ENCODE peak calls at places on chromosomes 12 and 14, in eight cellular contexts. One of them, this sample, is unnamed. For H3K4me1, the result is how much of the 10 kb centered on the place peaks cover.

GRCh38 chr12:51171884-51172514 is 936 bp downstream of the TFCP2 start:
- DNase-seq in colonic mucosa: peak
- DNase-seq in CD4-positive, alpha-beta memory T cell: no peak
- DNase-seq in tibial artery: no peak
- DNase-seq in Panc1: no peak
- DNase-seq in endodermal cell: no peak
- DNase-seq in CD8-positive, alpha-beta T cell: no peak
- DNase-seq in GM12878: peak
- DNase-seq in this sample: no peak

GRCh38 chr12:27525373-27525772 is 1.4 kb downstream of the PPFIBP1 start:
- DNase-seq in colonic mucosa: peak
- DNase-seq in CD4-positive, alpha-beta memory T cell: no peak
- DNase-seq in tibial artery: peak
- DNase-seq in Panc1: no peak
- DNase-seq in endodermal cell: peak
- DNase-seq in CD8-positive, alpha-beta T cell: no peak
- DNase-seq in GM12878: no peak
- DNase-seq in this sample: no peak

GRCh38 chr12:77372469-77372868 is 307.1 kb upstream of the E2F7 start:
- DNase-seq in colonic mucosa: no peak
- DNase-seq in CD4-positive, alpha-beta memory T cell: no peak
- DNase-seq in tibial artery: no peak
- DNase-seq in Panc1: no peak
- DNase-seq in endodermal cell: no peak
- DNase-seq in CD8-positive, alpha-beta T cell: no peak
- DNase-seq in GM12878: no peak
- DNase-seq in this sample: no peak

GRCh38 chr12:58812229-58812628 is 108.1 kb downstream of the LRIG3 start:
- DNase-seq in colonic mucosa: no peak
- DNase-seq in CD4-positive, alpha-beta memory T cell: no peak
- DNase-seq in tibial artery: no peak
- DNase-seq in Panc1: no peak
- DNase-seq in endodermal cell: no peak
- DNase-seq in CD8-positive, alpha-beta T cell: no peak
- DNase-seq in GM12878: no peak
- DNase-seq in this sample: no peak

GRCh38 chr14:81423504-81423903 is 23.4 kb upstream of the STON2 start:
- DNase-seq in colonic mucosa: no peak
- DNase-seq in CD4-positive, alpha-beta memory T cell: no peak
- DNase-seq in tibial artery: peak
- DNase-seq in Panc1: no peak
- DNase-seq in endodermal cell: no peak
- DNase-seq in CD8-positive, alpha-beta T cell: no peak
- DNase-seq in GM12878: no peak
- DNase-seq in this sample: no peak

GRCh38 chr12:31715283-31715825 is 13.5 kb downstream of the AMN1 start:
- DNase-seq in colonic mucosa: no peak
- DNase-seq in CD4-positive, alpha-beta memory T cell: no peak
- DNase-seq in tibial artery: no peak
- DNase-seq in Panc1: no peak
- DNase-seq in endodermal cell: no peak
- DNase-seq in CD8-positive, alpha-beta T cell: no peak
- DNase-seq in GM12878: peak
- DNase-seq in this sample: no peak

GRCh38 chr12:121025442-121026226 is 9.3 kb upstream of the C12orf43 start:
- DNase-seq in colonic mucosa: peak
- DNase-seq in CD4-positive, alpha-beta memory T cell: no peak
- DNase-seq in tibial artery: no peak
- DNase-seq in Panc1: no peak
- DNase-seq in endodermal cell: no peak
- DNase-seq in CD8-positive, alpha-beta T cell: no peak
- DNase-seq in GM12878: no peak
- DNase-seq in this sample: no peak

GRCh38 chr14:52711666-52712065 is 4.7 kb downstream of the PSMC6 start:
- DNase-seq in colonic mucosa: no peak
- DNase-seq in CD4-positive, alpha-beta memory T cell: no peak
- DNase-seq in tibial artery: no peak
- DNase-seq in Panc1: no peak
- DNase-seq in endodermal cell: no peak
- DNase-seq in CD8-positive, alpha-beta T cell: no peak
- DNase-seq in GM12878: no peak
- DNase-seq in this sample: no peak

GRCh38 chr12:11228268-11228879 is 41.1 kb downstream of the PRB3 start:
- DNase-seq in colonic mucosa: peak
- DNase-seq in CD4-positive, alpha-beta memory T cell: peak
- DNase-seq in tibial artery: no peak
- DNase-seq in Panc1: peak
- DNase-seq in endodermal cell: peak
- DNase-seq in CD8-positive, alpha-beta T cell: no peak
- DNase-seq in GM12878: peak
- DNase-seq in this sample: peak

GRCh38 chr14:68616255-68616902 is 176.5 kb downstream of the ZFP36L1 start:
- DNase-seq in colonic mucosa: no peak
- DNase-seq in CD4-positive, alpha-beta memory T cell: no peak
- DNase-seq in tibial artery: no peak
- DNase-seq in Panc1: no peak
- DNase-seq in endodermal cell: no peak
- DNase-seq in CD8-positive, alpha-beta T cell: no peak
- DNase-seq in GM12878: no peak
- DNase-seq in this sample: no peak

GRCh38 chr12:10186299-10186698 is 7.5 kb downstream of the TMEM52B start:
- DNase-seq in colonic mucosa: peak
- DNase-seq in CD4-positive, alpha-beta memory T cell: no peak
- DNase-seq in tibial artery: peak
- DNase-seq in Panc1: no peak
- DNase-seq in endodermal cell: no peak
- DNase-seq in CD8-positive, alpha-beta T cell: no peak
- DNase-seq in GM12878: no peak
- DNase-seq in this sample: no peak

GRCh38 chr12:87856-88255 is 21.3 kb downstream of the IQSEC3 start:
- DNase-seq in colonic mucosa: no peak
- DNase-seq in CD4-positive, alpha-beta memory T cell: no peak
- DNase-seq in tibial artery: no peak
- DNase-seq in Panc1: no peak
- DNase-seq in endodermal cell: peak
- DNase-seq in CD8-positive, alpha-beta T cell: no peak
- DNase-seq in GM12878: no peak
- DNase-seq in this sample: no peak

GRCh38 chr14:98925362-98926040 is 346.5 kb downstream of the BCL11B start:
- DNase-seq in colonic mucosa: no peak
- DNase-seq in CD4-positive, alpha-beta memory T cell: no peak
- DNase-seq in tibial artery: peak
- DNase-seq in Panc1: no peak
- DNase-seq in endodermal cell: peak
- DNase-seq in CD8-positive, alpha-beta T cell: no peak
- DNase-seq in GM12878: no peak
- DNase-seq in this sample: no peak

GRCh38 chr12:111444314-111444705 is 38.6 kb downstream of the SH2B3 start:
- DNase-seq in colonic mucosa: no peak
- DNase-seq in CD4-positive, alpha-beta memory T cell: peak
- DNase-seq in tibial artery: no peak
- DNase-seq in Panc1: no peak
- DNase-seq in endodermal cell: no peak
- DNase-seq in CD8-positive, alpha-beta T cell: no peak
- DNase-seq in GM12878: peak
- DNase-seq in this sample: no peak

GRCh38 chr12:111446044-111446581 is 40.4 kb downstream of the SH2B3 start:
- DNase-seq in colonic mucosa: peak
- DNase-seq in CD4-positive, alpha-beta memory T cell: no peak
- DNase-seq in tibial artery: no peak
- DNase-seq in Panc1: no peak
- DNase-seq in endodermal cell: peak
- DNase-seq in CD8-positive, alpha-beta T cell: no peak
- DNase-seq in GM12878: no peak
- DNase-seq in this sample: no peak

GRCh38 chr12:111445311-111446043 is 39.8 kb downstream of the SH2B3 start:
- DNase-seq in colonic mucosa: no peak
- DNase-seq in CD4-positive, alpha-beta memory T cell: no peak
- DNase-seq in tibial artery: no peak
- DNase-seq in Panc1: no peak
- DNase-seq in endodermal cell: peak
- DNase-seq in CD8-positive, alpha-beta T cell: no peak
- DNase-seq in GM12878: no peak
- DNase-seq in this sample: no peak

GRCh38 chr12:111443586-111443985 is 37.9 kb downstream of the SH2B3 start:
- DNase-seq in colonic mucosa: no peak
- DNase-seq in CD4-positive, alpha-beta memory T cell: no peak
- DNase-seq in tibial artery: no peak
- DNase-seq in Panc1: no peak
- DNase-seq in endodermal cell: peak
- DNase-seq in CD8-positive, alpha-beta T cell: no peak
- DNase-seq in GM12878: no peak
- DNase-seq in this sample: no peak

DNA sequence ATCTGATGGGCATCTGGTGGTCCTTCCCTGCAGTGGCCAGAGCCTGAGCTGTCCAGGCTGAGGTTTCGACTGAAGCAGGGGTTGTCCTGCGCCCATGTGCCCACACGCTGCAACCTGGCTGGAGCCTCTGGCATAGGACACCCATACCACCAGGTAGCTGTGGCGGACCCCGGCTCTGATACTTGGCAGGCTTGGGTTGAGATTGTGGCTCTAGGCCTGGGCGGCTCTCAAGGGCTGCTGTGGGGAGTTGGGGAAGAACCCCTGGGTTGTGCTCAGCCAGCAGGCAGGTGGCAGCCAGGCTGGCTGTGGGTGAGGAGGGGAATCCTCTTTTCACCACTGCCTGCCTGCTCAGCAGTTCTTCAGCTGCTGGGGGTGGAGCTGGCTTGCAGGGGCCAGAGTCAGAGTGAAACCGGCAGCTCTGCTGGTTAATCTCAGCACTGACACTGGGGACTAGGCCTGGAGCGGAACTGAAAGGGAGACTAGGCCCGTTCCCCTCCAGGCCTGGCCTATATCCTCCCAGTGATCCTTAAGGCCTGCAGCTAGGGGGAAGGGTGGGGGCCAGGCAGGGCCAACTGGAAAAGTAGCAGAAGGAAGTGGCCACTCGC is 39.1 kb downstream of the SH2B3 start:
- DNase-seq in colonic mucosa: peak
- DNase-seq in CD4-positive, alpha-beta memory T cell: peak
- DNase-seq in tibial artery: peak
- DNase-seq in Panc1: no peak
- DNase-seq in endodermal cell: peak
- DNase-seq in CD8-positive, alpha-beta T cell: peak
- DNase-seq in GM12878: peak
- DNase-seq in this sample: no peak
- H3K27ac ChIP-seq in colonic mucosa: peak
- H3K27ac ChIP-seq in CD4-positive, alpha-beta memory T cell: peak
- H3K27ac ChIP-seq in tibial artery: peak
- H3K27ac ChIP-seq in Panc1: peak
- H3K27ac ChIP-seq in endodermal cell: peak
- H3K27ac ChIP-seq in CD8-positive, alpha-beta T cell: peak
- H3K27ac ChIP-seq in GM12878: peak
- H3K27ac ChIP-seq in this sample: no peak

GRCh38 chr14:20799955-20800544 is 2.6 kb downstream of the RNASE1 start:
- DNase-seq in colonic mucosa: no peak
- DNase-seq in CD4-positive, alpha-beta memory T cell: no peak
- DNase-seq in tibial artery: peak
- DNase-seq in Panc1: no peak
- DNase-seq in endodermal cell: peak
- DNase-seq in CD8-positive, alpha-beta T cell: no peak
- DNase-seq in GM12878: no peak
- DNase-seq in this sample: no peak

GRCh38 chr14:20801726-20802125 is 918 bp downstream of the RNASE1 start:
- DNase-seq in colonic mucosa: peak
- DNase-seq in CD4-positive, alpha-beta memory T cell: no peak
- DNase-seq in tibial artery: no peak
- DNase-seq in Panc1: no peak
- DNase-seq in endodermal cell: no peak
- DNase-seq in CD8-positive, alpha-beta T cell: no peak
- DNase-seq in GM12878: no peak
- DNase-seq in this sample: no peak

GRCh38 chr14:20805485-20805884 is 2.8 kb upstream of the RNASE1 start:
- DNase-seq in colonic mucosa: no peak
- DNase-seq in CD4-positive, alpha-beta memory T cell: no peak
- DNase-seq in tibial artery: no peak
- DNase-seq in Panc1: no peak
- DNase-seq in endodermal cell: no peak
- DNase-seq in CD8-positive, alpha-beta T cell: no peak
- DNase-seq in GM12878: no peak
- DNase-seq in this sample: no peak

GRCh38 chr14:20803221-20803620 is 577 bp upstream of the RNASE1 start:
- DNase-seq in colonic mucosa: no peak
- DNase-seq in CD4-positive, alpha-beta memory T cell: no peak
- DNase-seq in tibial artery: no peak
- DNase-seq in Panc1: no peak
- DNase-seq in endodermal cell: no peak
- DNase-seq in CD8-positive, alpha-beta T cell: no peak
- DNase-seq in GM12878: no peak
- DNase-seq in this sample: no peak

DNA sequence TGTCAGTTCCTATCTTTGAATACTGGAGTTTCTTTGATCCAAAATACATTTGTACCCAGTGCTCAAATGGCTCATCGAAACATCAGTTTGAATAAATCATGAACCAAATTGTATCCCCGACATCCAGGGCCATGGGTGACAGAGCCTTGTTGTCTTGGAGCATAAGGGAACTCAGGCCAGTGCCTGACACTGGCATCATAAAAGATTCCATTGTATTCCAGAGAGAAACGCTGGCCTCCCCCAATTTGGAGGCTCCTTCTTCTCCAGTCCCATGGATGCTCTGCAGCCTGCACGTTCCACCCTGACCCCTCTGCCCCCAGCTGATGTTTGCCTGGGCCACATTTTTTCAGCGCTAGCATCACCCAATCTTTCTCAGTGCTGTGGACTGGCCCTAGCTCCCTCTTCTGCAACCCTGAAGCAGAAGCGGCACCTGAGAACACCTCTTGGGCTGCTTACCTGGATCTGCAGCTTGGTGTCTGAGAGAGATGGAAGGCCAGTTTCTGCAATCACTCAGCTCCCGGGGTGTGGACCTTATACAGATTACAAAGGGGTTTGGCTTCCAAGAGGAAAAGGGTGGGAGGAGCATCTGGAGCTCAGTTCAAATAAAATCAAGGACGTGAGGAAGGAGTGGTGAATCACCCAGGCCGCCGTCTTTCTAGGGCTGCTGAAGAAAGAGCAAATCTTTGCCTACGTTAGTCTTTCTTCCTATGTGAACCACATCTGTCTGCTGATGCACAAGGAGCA is at the start of gene RNASE1:
- DNase-seq in colonic mucosa: peak
- DNase-seq in CD4-positive, alpha-beta memory T cell: no peak
- DNase-seq in tibial artery: peak
- DNase-seq in Panc1: no peak
- DNase-seq in endodermal cell: no peak
- DNase-seq in CD8-positive, alpha-beta T cell: no peak
- DNase-seq in GM12878: no peak
- DNase-seq in this sample: no peak
- H3K4me3 ChIP-seq in colonic mucosa: peak
- H3K4me3 ChIP-seq in CD4-positive, alpha-beta memory T cell: no peak
- H3K4me3 ChIP-seq in tibial artery: peak
- H3K4me3 ChIP-seq in Panc1: peak
- H3K4me3 ChIP-seq in endodermal cell: peak
- H3K4me3 ChIP-seq in CD8-positive, alpha-beta T cell: no peak
- H3K4me3 ChIP-seq in GM12878: no peak
- H3K4me3 ChIP-seq in this sample: no peak

GRCh38 chr14:69636718-69637480 is 25.5 kb downstream of the SUSD6 start:
- DNase-seq in colonic mucosa: no peak
- DNase-seq in CD4-positive, alpha-beta memory T cell: no peak
- DNase-seq in tibial artery: no peak
- DNase-seq in Panc1: no peak
- DNase-seq in endodermal cell: no peak
- DNase-seq in CD8-positive, alpha-beta T cell: no peak
- DNase-seq in GM12878: no peak
- DNase-seq in this sample: no peak
- H3K4me1 ChIP-seq in colonic mucosa: under half
- H3K4me1 ChIP-seq in CD4-positive, alpha-beta memory T cell: half or more
- H3K4me1 ChIP-seq in tibial artery: half or more
- H3K4me1 ChIP-seq in Panc1: under half
- H3K4me1 ChIP-seq in endodermal cell: under half
- H3K4me1 ChIP-seq in CD8-positive, alpha-beta T cell: half or more
- H3K4me1 ChIP-seq in GM12878: half or more
- H3K4me1 ChIP-seq in this sample: under half

GRCh38 chr12:92971869-92972524 is 42.9 kb upstream of the EEA1 start:
- DNase-seq in colonic mucosa: no peak
- DNase-seq in CD4-positive, alpha-beta memory T cell: no peak
- DNase-seq in tibial artery: no peak
- DNase-seq in Panc1: no peak
- DNase-seq in endodermal cell: no peak
- DNase-seq in CD8-positive, alpha-beta T cell: no peak
- DNase-seq in GM12878: no peak
- DNase-seq in this sample: no peak
- H3K27ac ChIP-seq in colonic mucosa: no peak
- H3K27ac ChIP-seq in CD4-positive, alpha-beta memory T cell: no peak
- H3K27ac ChIP-seq in tibial artery: no peak
- H3K27ac ChIP-seq in Panc1: peak
- H3K27ac ChIP-seq in endodermal cell: no peak
- H3K27ac ChIP-seq in CD8-positive, alpha-beta T cell: no peak
- H3K27ac ChIP-seq in GM12878: peak
- H3K27ac ChIP-seq in this sample: no peak

This sample was measured in iPS DF 6.9.